ENCODE peak calls at places on chromosome 13, in five cellular contexts. R, D, O, Q and J are unnamed samples.
A peak's percentile ranks its signal among the peaks of the same experiment; 100 is the strongest.

GRCh38 chr13:113034451-113035208 is 65.6 kb downstream of the MCF2L start:
- DNase-seq in D (no peak), R (peak; percentile 76), Q (peak; percentile 57), O (no peak), J (no peak)

GRCh38 chr13:66264976-66265375 is 965.2 kb downstream of the PCDH9 start:
- DNase-seq in O (no peak), Q (peak; percentile 5), D (no peak), R (no peak), J (no peak)

GRCh38 chr13:29918845-29919244 is 68.4 kb upstream of the UBL3 start:
- DNase-seq in D (no peak), Q (no peak), O (no peak), R (peak; percentile 86), J (no peak)

GRCh38 chr13:73090116-73090811 is 31.5 kb downstream of the KLF5 start:
- DNase-seq in Q (no peak), D (no peak), R (peak; percentile 69), O (peak; percentile 72), J (no peak)

GRCh38 chr13:110249326-110249725 is 57.6 kb downstream of the COL4A1 start:
- DNase-seq in D (no peak), O (no peak), Q (no peak), R (no peak), J (no peak)

GRCh38 chr13:24269803-24270202 is 39.6 kb upstream of the C1QTNF9 start:
- DNase-seq in R (no peak), O (no peak), Q (no peak), D (no peak), J (no peak)

GRCh38 chr13:28717170-28717569 is 1.6 kb downstream of the SLC46A3 start:
- DNase-seq in O (no peak), Q (no peak), R (no peak), D (no peak), J (no peak)

GRCh38 chr13:43006893-43007631 is 15.0 kb upstream of the EPSTI1 start:
- DNase-seq in R (peak; percentile 51), Q (no peak), D (no peak), O (no peak), J (no peak)

GRCh38 chr13:75621147-75621546 is 15.0 kb upstream of the LMO7 start:
- DNase-seq in D (no peak), R (peak; percentile 85), O (no peak), Q (no peak), J (no peak)

GRCh38 chr13:23392925-23393645 is 40.4 kb downstream of the SACS start:
- DNase-seq in Q (no peak), O (no peak), D (no peak), R (no peak), J (no peak)

GRCh38 chr13:80454245-80454644 is 113.3 kb upstream of the SPRY2 start:
- DNase-seq in R (peak; percentile 55), D (no peak), Q (no peak), O (no peak), J (no peak)